ENCODE peak calls at places on chromosome 14, in six cellular contexts. One of them, this sample, is unnamed.

GRCh38 chr14:96246535-96246839 is 9.5 kb upstream of the BDKRB1 start:
- DNase-seq in OCI-LY7: no peak
- DNase-seq in gastrocnemius medialis: no peak
- DNase-seq in fibroblast of the aortic adventitia: peak
- DNase-seq in stomach: no peak
- DNase-seq in choroid plexus epithelial cell: peak
- DNase-seq in this sample: no peak

GRCh38 chr14:51448831-51449665 is 202.7 kb upstream of the FRMD6 start:
- DNase-seq in OCI-LY7: no peak
- DNase-seq in gastrocnemius medialis: no peak
- DNase-seq in fibroblast of the aortic adventitia: peak
- DNase-seq in stomach: no peak
- DNase-seq in choroid plexus epithelial cell: peak
- DNase-seq in this sample: no peak

GRCh38 chr14:63862163-63862562 is 9.4 kb downstream of the SYNE2 start:
- DNase-seq in OCI-LY7: peak
- DNase-seq in gastrocnemius medialis: no peak
- DNase-seq in fibroblast of the aortic adventitia: no peak
- DNase-seq in stomach: no peak
- DNase-seq in choroid plexus epithelial cell: no peak
- DNase-seq in this sample: no peak

GRCh38 chr14:74965770-74966153 is 10.4 kb upstream of the PGF start:
- DNase-seq in OCI-LY7: no peak
- DNase-seq in gastrocnemius medialis: no peak
- DNase-seq in fibroblast of the aortic adventitia: peak
- DNase-seq in stomach: no peak
- DNase-seq in choroid plexus epithelial cell: no peak
- DNase-seq in this sample: no peak

GRCh38 chr14:90457191-90457590 is 60.4 kb downstream of the CALM1 start:
- DNase-seq in OCI-LY7: no peak
- DNase-seq in gastrocnemius medialis: no peak
- DNase-seq in fibroblast of the aortic adventitia: no peak
- DNase-seq in stomach: no peak
- DNase-seq in choroid plexus epithelial cell: no peak
- DNase-seq in this sample: no peak

GRCh38 chr14:75068294-75069020 is 984 bp upstream of the ZC2HC1C start:
- DNase-seq in OCI-LY7: no peak
- DNase-seq in gastrocnemius medialis: no peak
- DNase-seq in fibroblast of the aortic adventitia: no peak
- DNase-seq in stomach: no peak
- DNase-seq in choroid plexus epithelial cell: no peak
- DNase-seq in this sample: no peak

GRCh38 chr14:105322791-105323556 is 8.4 kb downstream of the PACS2 start:
- DNase-seq in OCI-LY7: no peak
- DNase-seq in gastrocnemius medialis: peak
- DNase-seq in fibroblast of the aortic adventitia: no peak
- DNase-seq in stomach: no peak
- DNase-seq in choroid plexus epithelial cell: no peak
- DNase-seq in this sample: no peak

GRCh38 chr14:61588419-61588901 is 106.9 kb upstream of the HIF1A start:
- DNase-seq in OCI-LY7: no peak
- DNase-seq in gastrocnemius medialis: no peak
- DNase-seq in fibroblast of the aortic adventitia: peak
- DNase-seq in stomach: peak
- DNase-seq in choroid plexus epithelial cell: peak
- DNase-seq in this sample: no peak

GRCh38 chr14:89198544-89199329 is 218.3 kb downstream of the FOXN3 start:
- DNase-seq in OCI-LY7: no peak
- DNase-seq in gastrocnemius medialis: peak
- DNase-seq in fibroblast of the aortic adventitia: no peak
- DNase-seq in stomach: peak
- DNase-seq in choroid plexus epithelial cell: no peak
- DNase-seq in this sample: no peak

GRCh38 chr14:61408498-61408897 is 87.1 kb downstream of the PRKCH start:
- DNase-seq in OCI-LY7: no peak
- DNase-seq in gastrocnemius medialis: no peak
- DNase-seq in fibroblast of the aortic adventitia: no peak
- DNase-seq in stomach: no peak
- DNase-seq in choroid plexus epithelial cell: no peak
- DNase-seq in this sample: no peak

GRCh38 chr14:58607571-58608317 is 30.0 kb upstream of the DACT1 start:
- DNase-seq in OCI-LY7: no peak
- DNase-seq in gastrocnemius medialis: no peak
- DNase-seq in fibroblast of the aortic adventitia: peak
- DNase-seq in stomach: no peak
- DNase-seq in choroid plexus epithelial cell: peak
- DNase-seq in this sample: no peak

GRCh38 chr14:53902307-53902706 is 54.3 kb downstream of the BMP4 start:
- DNase-seq in OCI-LY7: no peak
- DNase-seq in gastrocnemius medialis: no peak
- DNase-seq in fibroblast of the aortic adventitia: no peak
- DNase-seq in stomach: no peak
- DNase-seq in choroid plexus epithelial cell: no peak
- DNase-seq in this sample: no peak

GRCh38 chr14:96130391-96130790 is 74.2 kb upstream of the BDKRB2 start:
- DNase-seq in OCI-LY7: no peak
- DNase-seq in gastrocnemius medialis: no peak
- DNase-seq in fibroblast of the aortic adventitia: no peak
- DNase-seq in stomach: no peak
- DNase-seq in choroid plexus epithelial cell: no peak
- DNase-seq in this sample: no peak

GRCh38 chr14:20262642-20263128 is 23.6 kb downstream of the OR11H4 start:
- DNase-seq in OCI-LY7: no peak
- DNase-seq in gastrocnemius medialis: no peak
- DNase-seq in fibroblast of the aortic adventitia: peak
- DNase-seq in stomach: no peak
- DNase-seq in choroid plexus epithelial cell: peak
- DNase-seq in this sample: no peak

GRCh38 chr14:47186491-47186890 is 488.9 kb downstream of the MDGA2 start:
- DNase-seq in OCI-LY7: no peak
- DNase-seq in gastrocnemius medialis: no peak
- DNase-seq in fibroblast of the aortic adventitia: no peak
- DNase-seq in stomach: no peak
- DNase-seq in choroid plexus epithelial cell: peak
- DNase-seq in this sample: no peak

GRCh38 chr14:75685910-75686309 is 24.9 kb downstream of the TTLL5 start:
- DNase-seq in OCI-LY7: no peak
- DNase-seq in gastrocnemius medialis: no peak
- DNase-seq in fibroblast of the aortic adventitia: no peak
- DNase-seq in stomach: no peak
- DNase-seq in choroid plexus epithelial cell: no peak
- DNase-seq in this sample: no peak

GRCh38 chr14:27391331-27391730 is 793.5 kb upstream of the NOVA1 start:
- DNase-seq in OCI-LY7: no peak
- DNase-seq in gastrocnemius medialis: no peak
- DNase-seq in fibroblast of the aortic adventitia: no peak
- DNase-seq in stomach: no peak
- DNase-seq in choroid plexus epithelial cell: no peak
- DNase-seq in this sample: no peak

GRCh38 chr14:70642313-70643235 is 858 bp downstream of the TTC9 start:
- DNase-seq in OCI-LY7: peak
- DNase-seq in gastrocnemius medialis: no peak
- DNase-seq in fibroblast of the aortic adventitia: no peak
- DNase-seq in stomach: no peak
- DNase-seq in choroid plexus epithelial cell: no peak
- DNase-seq in this sample: peak

GRCh38 chr14:76500011-76500410 is 124.1 kb downstream of the ESRRB start:
- DNase-seq in OCI-LY7: no peak
- DNase-seq in gastrocnemius medialis: no peak
- DNase-seq in fibroblast of the aortic adventitia: peak
- DNase-seq in stomach: no peak
- DNase-seq in choroid plexus epithelial cell: no peak
- DNase-seq in this sample: no peak

GRCh38 chr14:69580009-69580577 is 5.4 kb upstream of the CCDC177 start:
- DNase-seq in OCI-LY7: peak
- DNase-seq in gastrocnemius medialis: no peak
- DNase-seq in fibroblast of the aortic adventitia: peak
- DNase-seq in stomach: peak
- DNase-seq in choroid plexus epithelial cell: peak
- DNase-seq in this sample: no peak

GRCh38 chr14:105019861-105020814 is 745 bp downstream of the CDCA4 start:
- DNase-seq in OCI-LY7: peak
- DNase-seq in gastrocnemius medialis: no peak
- DNase-seq in fibroblast of the aortic adventitia: no peak
- DNase-seq in stomach: peak
- DNase-seq in choroid plexus epithelial cell: peak
- DNase-seq in this sample: peak

GRCh38 chr14:60090864-60091519 is 731 bp upstream of the PCNX4 start:
- DNase-seq in OCI-LY7: peak
- DNase-seq in gastrocnemius medialis: peak
- DNase-seq in fibroblast of the aortic adventitia: peak
- DNase-seq in stomach: peak
- DNase-seq in choroid plexus epithelial cell: peak
- DNase-seq in this sample: peak

GRCh38 chr14:52044791-52045522 is 23.9 kb downstream of the NID2 start:
- DNase-seq in OCI-LY7: no peak
- DNase-seq in gastrocnemius medialis: no peak
- DNase-seq in fibroblast of the aortic adventitia: peak
- DNase-seq in stomach: no peak
- DNase-seq in choroid plexus epithelial cell: peak
- DNase-seq in this sample: no peak

GRCh38 chr14:68408680-68409079 is 384.2 kb downstream of the ZFP36L1 start:
- DNase-seq in OCI-LY7: peak
- DNase-seq in gastrocnemius medialis: no peak
- DNase-seq in fibroblast of the aortic adventitia: no peak
- DNase-seq in stomach: no peak
- DNase-seq in choroid plexus epithelial cell: peak
- DNase-seq in this sample: no peak
- TF ChIP-seq CTCF in OCI-LY7: peak
- TF ChIP-seq CTCF in gastrocnemius medialis: no peak
- TF ChIP-seq CTCF in fibroblast of the aortic adventitia: no peak
- TF ChIP-seq CTCF in stomach: no peak
- TF ChIP-seq CTCF in choroid plexus epithelial cell: peak
- TF ChIP-seq CTCF in this sample: peak

DNA sequence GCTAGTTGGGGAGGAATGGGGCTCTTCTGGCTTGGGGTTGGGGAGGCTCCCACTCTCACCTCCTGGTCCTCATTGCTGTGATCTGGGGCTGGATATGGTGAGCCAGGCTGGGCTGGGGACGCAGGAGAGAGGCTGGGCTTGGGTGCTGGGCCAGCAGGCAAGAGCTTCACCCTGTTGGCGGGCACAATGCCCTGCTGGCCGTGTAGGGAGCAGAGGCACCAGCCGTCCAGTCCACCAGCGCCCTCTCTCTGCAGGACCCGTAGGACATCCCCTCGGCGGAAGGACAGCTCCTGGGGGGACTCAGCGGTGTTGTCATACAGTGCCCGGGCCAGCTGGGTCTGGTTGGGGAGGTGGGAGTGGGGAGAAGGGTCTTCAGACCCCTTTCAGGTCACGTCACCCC is 4.5 kb downstream of the EFS start:
- DNase-seq in OCI-LY7: no peak
- DNase-seq in gastrocnemius medialis: no peak
- DNase-seq in fibroblast of the aortic adventitia: no peak
- DNase-seq in stomach: no peak
- DNase-seq in choroid plexus epithelial cell: no peak
- DNase-seq in this sample: no peak
- TF ChIP-seq CTCF in OCI-LY7: no peak
- TF ChIP-seq CTCF in gastrocnemius medialis: no peak
- TF ChIP-seq CTCF in fibroblast of the aortic adventitia: no peak
- TF ChIP-seq CTCF in stomach: no peak
- TF ChIP-seq CTCF in choroid plexus epithelial cell: no peak
- TF ChIP-seq CTCF in this sample: no peak

GRCh38 chr14:81562818-81563217 is 29.2 kb upstream of the SEL1L start:
- DNase-seq in OCI-LY7: no peak
- DNase-seq in gastrocnemius medialis: no peak
- DNase-seq in fibroblast of the aortic adventitia: no peak
- DNase-seq in stomach: no peak
- DNase-seq in choroid plexus epithelial cell: no peak
- DNase-seq in this sample: no peak

GRCh38 chr14:81571437-81571836 is 37.8 kb upstream of the SEL1L start:
- DNase-seq in OCI-LY7: no peak
- DNase-seq in gastrocnemius medialis: no peak
- DNase-seq in fibroblast of the aortic adventitia: no peak
- DNase-seq in stomach: no peak
- DNase-seq in choroid plexus epithelial cell: no peak
- DNase-seq in this sample: no peak

GRCh38 chr14:81561084-81561775 is 27.6 kb upstream of the SEL1L start:
- DNase-seq in OCI-LY7: no peak
- DNase-seq in gastrocnemius medialis: no peak
- DNase-seq in fibroblast of the aortic adventitia: no peak
- DNase-seq in stomach: no peak
- DNase-seq in choroid plexus epithelial cell: peak
- DNase-seq in this sample: no peak

DNA sequence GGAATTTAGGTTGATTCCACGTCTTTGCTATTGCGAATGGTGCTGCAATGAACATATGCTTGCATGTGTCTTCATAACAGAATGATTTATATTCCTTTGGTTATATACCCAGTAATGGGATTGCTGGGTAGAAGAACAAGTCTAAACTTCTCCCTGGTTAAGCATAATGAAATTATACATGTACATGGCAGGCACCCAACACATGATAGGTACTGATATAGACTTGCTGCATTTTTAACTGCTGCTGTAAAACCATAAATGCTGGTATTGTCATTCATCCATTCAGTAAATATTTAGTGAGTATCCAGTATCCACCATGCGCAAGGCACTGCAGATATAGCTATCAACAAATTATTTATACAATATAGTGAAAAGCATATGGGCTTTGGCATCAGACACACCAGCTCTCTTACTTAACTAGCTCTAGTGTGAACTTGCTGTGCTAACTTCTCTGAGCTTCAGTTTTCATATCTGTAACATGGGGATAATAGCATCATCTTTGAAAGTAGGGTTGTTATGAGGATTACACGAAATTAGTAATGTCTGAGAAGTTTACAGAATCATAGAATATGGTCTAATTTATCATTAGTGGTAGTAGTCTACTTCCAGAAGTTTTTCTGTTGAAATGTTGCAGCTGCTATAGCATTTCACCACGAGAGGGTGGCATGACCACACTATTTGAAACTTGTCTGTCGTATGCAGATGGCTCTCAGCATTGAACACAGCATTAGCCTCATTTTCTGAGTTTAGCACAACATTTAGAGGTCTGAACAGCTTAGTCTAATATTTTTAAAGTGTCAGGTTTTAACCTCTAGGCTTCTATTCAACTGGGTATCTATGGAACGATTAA is 32.0 kb upstream of the SEL1L start:
- DNase-seq in OCI-LY7: peak
- DNase-seq in gastrocnemius medialis: no peak
- DNase-seq in fibroblast of the aortic adventitia: peak
- DNase-seq in stomach: no peak
- DNase-seq in choroid plexus epithelial cell: peak
- DNase-seq in this sample: peak
- TF ChIP-seq CTCF in OCI-LY7: peak
- TF ChIP-seq CTCF in gastrocnemius medialis: no peak
- TF ChIP-seq CTCF in fibroblast of the aortic adventitia: peak
- TF ChIP-seq CTCF in stomach: peak
- TF ChIP-seq CTCF in choroid plexus epithelial cell: peak
- TF ChIP-seq CTCF in this sample: peak

GRCh38 chr14:34044373-34044637 is 93.4 kb upstream of the EGLN3 start:
- DNase-seq in OCI-LY7: no peak
- DNase-seq in gastrocnemius medialis: no peak
- DNase-seq in fibroblast of the aortic adventitia: no peak
- DNase-seq in stomach: no peak
- DNase-seq in choroid plexus epithelial cell: no peak
- DNase-seq in this sample: no peak
- TF ChIP-seq CTCF in OCI-LY7: no peak
- TF ChIP-seq CTCF in gastrocnemius medialis: no peak
- TF ChIP-seq CTCF in fibroblast of the aortic adventitia: no peak
- TF ChIP-seq CTCF in stomach: no peak
- TF ChIP-seq CTCF in choroid plexus epithelial cell: no peak
- TF ChIP-seq CTCF in this sample: no peak

This sample was measured in GM13977.